ENCODE peak calls at places on chromosome 20, in seven cellular contexts. One of them, this sample, is unnamed. For H3K4me1, the result is how much of the 10 kb centered on the place peaks cover.

GRCh38 chr20:60255866-60256265 is 297.6 kb downstream of the CDH26 start:
- DNase-seq in HCT116: no peak
- DNase-seq in K562: no peak
- DNase-seq in GM12878: no peak
- DNase-seq in SK-N-SH: peak
- DNase-seq in H1: no peak
- DNase-seq in HepG2: no peak
- DNase-seq in this sample: no peak

GRCh38 chr20:31579245-31579644 is 25.8 kb upstream of the ID1 start:
- DNase-seq in HCT116: no peak
- DNase-seq in K562: no peak
- DNase-seq in GM12878: no peak
- DNase-seq in SK-N-SH: no peak
- DNase-seq in H1: no peak
- DNase-seq in HepG2: no peak
- DNase-seq in this sample: no peak

GRCh38 chr20:46438156-46438750 is 31.8 kb upstream of the ELMO2 start:
- DNase-seq in HCT116: peak
- DNase-seq in K562: peak
- DNase-seq in GM12878: no peak
- DNase-seq in SK-N-SH: peak
- DNase-seq in H1: no peak
- DNase-seq in HepG2: peak
- DNase-seq in this sample: peak

GRCh38 chr20:50772418-50773185 is 22.3 kb upstream of the BCAS4 start:
- DNase-seq in HCT116: no peak
- DNase-seq in K562: peak
- DNase-seq in GM12878: no peak
- DNase-seq in SK-N-SH: no peak
- DNase-seq in H1: no peak
- DNase-seq in HepG2: no peak
- DNase-seq in this sample: no peak

GRCh38 chr20:34998331-34998950 is 42.8 kb downstream of the MYH7B start:
- DNase-seq in HCT116: no peak
- DNase-seq in K562: no peak
- DNase-seq in GM12878: no peak
- DNase-seq in SK-N-SH: no peak
- DNase-seq in H1: peak
- DNase-seq in HepG2: no peak
- DNase-seq in this sample: no peak

GRCh38 chr20:25088267-25088666 is 6.3 kb upstream of the VSX1 start:
- DNase-seq in HCT116: no peak
- DNase-seq in K562: no peak
- DNase-seq in GM12878: no peak
- DNase-seq in SK-N-SH: no peak
- DNase-seq in H1: no peak
- DNase-seq in HepG2: no peak
- DNase-seq in this sample: no peak

GRCh38 chr20:5402903-5403531 is 86.3 kb upstream of the PROKR2 start:
- DNase-seq in HCT116: no peak
- DNase-seq in K562: peak
- DNase-seq in GM12878: no peak
- DNase-seq in SK-N-SH: no peak
- DNase-seq in H1: peak
- DNase-seq in HepG2: peak
- DNase-seq in this sample: peak

GRCh38 chr20:6665621-6666345 is 101.7 kb upstream of the BMP2 start:
- DNase-seq in HCT116: no peak
- DNase-seq in K562: no peak
- DNase-seq in GM12878: no peak
- DNase-seq in SK-N-SH: no peak
- DNase-seq in H1: no peak
- DNase-seq in HepG2: peak
- DNase-seq in this sample: no peak

GRCh38 chr20:10674684-10675455 is 1.1 kb upstream of the JAG1 start:
- DNase-seq in HCT116: peak
- DNase-seq in K562: peak
- DNase-seq in GM12878: no peak
- DNase-seq in SK-N-SH: peak
- DNase-seq in H1: peak
- DNase-seq in HepG2: peak
- DNase-seq in this sample: peak

GRCh38 chr20:24478584-24478983 is 9.2 kb downstream of the SYNDIG1 start:
- DNase-seq in HCT116: no peak
- DNase-seq in K562: no peak
- DNase-seq in GM12878: no peak
- DNase-seq in SK-N-SH: no peak
- DNase-seq in H1: no peak
- DNase-seq in HepG2: no peak
- DNase-seq in this sample: no peak

GRCh38 chr20:44326391-44327159 is 10.3 kb upstream of the R3HDML start:
- DNase-seq in HCT116: no peak
- DNase-seq in K562: no peak
- DNase-seq in GM12878: no peak
- DNase-seq in SK-N-SH: peak
- DNase-seq in H1: peak
- DNase-seq in HepG2: no peak
- DNase-seq in this sample: no peak

DNA sequence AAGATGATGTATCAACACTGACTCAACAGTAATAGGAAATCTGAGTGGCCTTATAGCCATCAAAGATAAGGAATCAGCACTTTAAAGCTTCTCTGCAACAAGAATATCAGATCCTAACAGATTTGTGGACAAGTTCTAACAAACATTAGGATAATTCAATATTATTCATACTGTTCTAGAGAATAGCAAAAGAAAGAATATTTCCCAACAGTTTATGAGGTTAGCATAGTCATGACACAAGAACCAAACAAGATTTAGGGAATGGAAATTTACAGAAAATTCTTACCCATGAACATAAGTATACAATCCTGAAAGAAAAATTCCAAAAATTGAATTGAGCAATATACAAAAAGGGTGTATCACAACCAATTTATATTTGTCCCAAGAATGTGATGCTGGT is 64.3 kb upstream of the BTBD3 start:
- DNase-seq in HCT116: no peak
- DNase-seq in K562: no peak
- DNase-seq in GM12878: no peak
- DNase-seq in SK-N-SH: no peak
- DNase-seq in H1: no peak
- DNase-seq in HepG2: no peak
- DNase-seq in this sample: no peak
- H2AFZ ChIP-seq in HCT116: no peak
- H2AFZ ChIP-seq in K562: no peak
- H2AFZ ChIP-seq in GM12878: no peak
- H2AFZ ChIP-seq in SK-N-SH: no peak
- H2AFZ ChIP-seq in H1: no peak
- H2AFZ ChIP-seq in HepG2: no peak
- H2AFZ ChIP-seq in this sample: no peak

GRCh38 chr20:62296724-62297448 is 5.9 kb upstream of the ADRM1 start:
- DNase-seq in HCT116: no peak
- DNase-seq in K562: no peak
- DNase-seq in GM12878: no peak
- DNase-seq in SK-N-SH: no peak
- DNase-seq in H1: no peak
- DNase-seq in HepG2: no peak
- DNase-seq in this sample: no peak
- TF ChIP-seq MAX in HCT116: no peak
- TF ChIP-seq MAX in K562: no peak
- TF ChIP-seq MAX in GM12878: no peak
- TF ChIP-seq MAX in SK-N-SH: no peak
- TF ChIP-seq MAX in H1: no peak
- TF ChIP-seq MAX in HepG2: no peak
- TF ChIP-seq MAX in this sample: no peak

GRCh38 chr20:58702161-58702510 is 9.5 kb downstream of the NPEPL1 start:
- DNase-seq in HCT116: no peak
- DNase-seq in K562: no peak
- DNase-seq in GM12878: no peak
- DNase-seq in SK-N-SH: no peak
- DNase-seq in H1: no peak
- DNase-seq in HepG2: no peak
- DNase-seq in this sample: no peak

GRCh38 chr20:58700823-58701222 is 8.2 kb downstream of the NPEPL1 start:
- DNase-seq in HCT116: no peak
- DNase-seq in K562: no peak
- DNase-seq in GM12878: no peak
- DNase-seq in SK-N-SH: no peak
- DNase-seq in H1: no peak
- DNase-seq in HepG2: no peak
- DNase-seq in this sample: no peak

GRCh38 chr20:58703765-58704331 is 11.2 kb downstream of the NPEPL1 start:
- DNase-seq in HCT116: no peak
- DNase-seq in K562: no peak
- DNase-seq in GM12878: no peak
- DNase-seq in SK-N-SH: no peak
- DNase-seq in H1: peak
- DNase-seq in HepG2: no peak
- DNase-seq in this sample: no peak

GRCh38 chr20:58701431-58702160 is 9.0 kb downstream of the NPEPL1 start:
- DNase-seq in HCT116: no peak
- DNase-seq in K562: no peak
- DNase-seq in GM12878: no peak
- DNase-seq in SK-N-SH: no peak
- DNase-seq in H1: no peak
- DNase-seq in HepG2: no peak
- DNase-seq in this sample: no peak

DNA sequence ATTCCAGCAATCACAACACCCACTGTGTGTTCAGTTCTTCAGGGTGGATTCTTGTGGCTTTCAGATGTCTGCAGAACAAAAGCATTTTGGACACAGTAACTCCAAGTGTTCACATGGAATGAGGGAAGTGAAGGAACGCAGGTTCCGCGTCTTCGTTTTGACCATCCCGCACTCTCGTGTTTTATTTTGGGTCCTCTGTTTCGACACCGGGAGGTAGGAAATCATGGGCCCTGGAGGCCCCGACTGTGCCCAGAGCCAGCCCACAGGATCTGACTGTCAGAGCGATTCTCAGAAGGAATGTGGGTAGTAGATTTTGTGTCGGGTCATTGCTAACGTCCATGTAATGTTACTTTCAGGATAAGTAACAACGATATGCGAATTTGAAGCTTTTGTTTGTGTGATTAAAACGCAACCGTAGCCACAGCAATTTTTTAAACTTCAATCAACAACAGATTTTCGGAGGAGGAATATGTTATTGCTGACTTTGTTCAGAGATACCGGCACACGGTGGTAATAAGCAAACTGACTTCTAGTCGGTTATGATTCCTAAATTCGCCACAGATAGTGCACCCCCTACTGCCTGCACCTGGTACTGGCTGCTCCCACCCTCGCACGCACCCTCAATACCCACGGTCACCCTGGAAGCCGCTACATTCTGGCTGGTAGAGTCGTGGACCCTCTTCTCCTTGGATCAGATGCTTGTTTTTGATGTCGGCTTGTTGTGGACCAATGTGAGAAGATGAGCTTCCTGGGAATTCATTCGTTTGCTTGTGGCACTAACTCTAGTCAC is 10.5 kb downstream of the NPEPL1 start:
- DNase-seq in HCT116: no peak
- DNase-seq in K562: no peak
- DNase-seq in GM12878: no peak
- DNase-seq in SK-N-SH: no peak
- DNase-seq in H1: peak
- DNase-seq in HepG2: no peak
- DNase-seq in this sample: no peak
- H3K4me1 ChIP-seq in HCT116: under half
- H3K4me1 ChIP-seq in K562: under half
- H3K4me1 ChIP-seq in GM12878: under half
- H3K4me1 ChIP-seq in SK-N-SH: under half
- H3K4me1 ChIP-seq in H1: under half
- H3K4me1 ChIP-seq in HepG2: under half
- H3K4me1 ChIP-seq in this sample: under half

GRCh38 chr20:49219924-49220831 is 962 bp downstream of the DDX27 start:
- DNase-seq in HCT116: no peak
- DNase-seq in K562: no peak
- DNase-seq in GM12878: no peak
- DNase-seq in SK-N-SH: no peak
- DNase-seq in H1: no peak
- DNase-seq in HepG2: no peak
- DNase-seq in this sample: no peak
- H2AFZ ChIP-seq in HCT116: no peak
- H2AFZ ChIP-seq in K562: peak
- H2AFZ ChIP-seq in GM12878: peak
- H2AFZ ChIP-seq in SK-N-SH: peak
- H2AFZ ChIP-seq in H1: no peak
- H2AFZ ChIP-seq in HepG2: peak
- H2AFZ ChIP-seq in this sample: peak

GRCh38 chr20:52619671-52620070 is 352.5 kb upstream of the TSHZ2 start:
- DNase-seq in HCT116: no peak
- DNase-seq in K562: no peak
- DNase-seq in GM12878: no peak
- DNase-seq in SK-N-SH: no peak
- DNase-seq in H1: no peak
- DNase-seq in HepG2: no peak
- DNase-seq in this sample: no peak

GRCh38 chr20:52619101-52619500 is 353.1 kb upstream of the TSHZ2 start:
- DNase-seq in HCT116: no peak
- DNase-seq in K562: no peak
- DNase-seq in GM12878: no peak
- DNase-seq in SK-N-SH: peak
- DNase-seq in H1: no peak
- DNase-seq in HepG2: no peak
- DNase-seq in this sample: no peak

GRCh38 chr20:52621401-52621800 is 350.8 kb upstream of the TSHZ2 start:
- DNase-seq in HCT116: no peak
- DNase-seq in K562: no peak
- DNase-seq in GM12878: no peak
- DNase-seq in SK-N-SH: no peak
- DNase-seq in H1: no peak
- DNase-seq in HepG2: no peak
- DNase-seq in this sample: no peak

GRCh38 chr20:52624270-52624669 is 347.9 kb upstream of the TSHZ2 start:
- DNase-seq in HCT116: no peak
- DNase-seq in K562: no peak
- DNase-seq in GM12878: no peak
- DNase-seq in SK-N-SH: no peak
- DNase-seq in H1: no peak
- DNase-seq in HepG2: no peak
- DNase-seq in this sample: no peak

GRCh38 chr20:52622086-52622485 is 350.1 kb upstream of the TSHZ2 start:
- DNase-seq in HCT116: no peak
- DNase-seq in K562: no peak
- DNase-seq in GM12878: no peak
- DNase-seq in SK-N-SH: no peak
- DNase-seq in H1: no peak
- DNase-seq in HepG2: no peak
- DNase-seq in this sample: no peak
- TF ChIP-seq MAX in HCT116: no peak
- TF ChIP-seq MAX in K562: no peak
- TF ChIP-seq MAX in GM12878: no peak
- TF ChIP-seq MAX in SK-N-SH: no peak
- TF ChIP-seq MAX in H1: no peak
- TF ChIP-seq MAX in HepG2: no peak
- TF ChIP-seq MAX in this sample: no peak

GRCh38 chr20:17638835-17639407 is 43.1 kb downstream of the RRBP1 start:
- DNase-seq in HCT116: no peak
- DNase-seq in K562: no peak
- DNase-seq in GM12878: no peak
- DNase-seq in SK-N-SH: no peak
- DNase-seq in H1: no peak
- DNase-seq in HepG2: no peak
- DNase-seq in this sample: no peak
- H3K4me1 ChIP-seq in HCT116: under half
- H3K4me1 ChIP-seq in K562: under half
- H3K4me1 ChIP-seq in GM12878: under half
- H3K4me1 ChIP-seq in SK-N-SH: under half
- H3K4me1 ChIP-seq in H1: under half
- H3K4me1 ChIP-seq in HepG2: under half
- H3K4me1 ChIP-seq in this sample: under half

This sample was measured in endothelial cell of umbilical vein.